ENCODE peak calls at places on chromosomes 11 and 22, in seven cellular contexts. One of them, this sample, is unnamed.

GRCh38 chr11:48096588-48097525 is 116.5 kb downstream of the PTPRJ start:
- DNase-seq in fibroblast of lung: peak; percentile 63
- DNase-seq in GM23248: no peak
- DNase-seq in astrocyte: peak; percentile 57
- DNase-seq in MM.1S: no peak
- DNase-seq in IMR-90: peak; percentile 39
- DNase-seq in SK-N-SH: no peak
- DNase-seq in this sample: peak; percentile 82

GRCh38 chr11:28965824-28966223 is 857.6 kb downstream of the METTL15 start:
- DNase-seq in MM.1S: no peak
- DNase-seq in SK-N-SH: no peak
- DNase-seq in GM23248: no peak
- DNase-seq in fibroblast of lung: no peak
- DNase-seq in IMR-90: no peak
- DNase-seq in astrocyte: no peak
- DNase-seq in this sample: no peak

GRCh38 chr11:7454854-7455253 is 30.5 kb upstream of the OLFML1 start:
- DNase-seq in astrocyte: no peak
- DNase-seq in fibroblast of lung: no peak
- DNase-seq in MM.1S: no peak
- DNase-seq in IMR-90: no peak
- DNase-seq in SK-N-SH: no peak
- DNase-seq in GM23248: no peak
- DNase-seq in this sample: no peak

GRCh38 chr11:93510196-93510898 is 32.8 kb downstream of the SMCO4 start:
- DNase-seq in GM23248: no peak
- DNase-seq in astrocyte: no peak
- DNase-seq in IMR-90: no peak
- DNase-seq in SK-N-SH: no peak
- DNase-seq in MM.1S: no peak
- DNase-seq in fibroblast of lung: no peak
- DNase-seq in this sample: no peak

GRCh38 chr22:32811788-32812187 is 10.3 kb downstream of the TIMP3 start:
- DNase-seq in fibroblast of lung: no peak
- DNase-seq in SK-N-SH: no peak
- DNase-seq in astrocyte: no peak
- DNase-seq in IMR-90: no peak
- DNase-seq in MM.1S: no peak
- DNase-seq in GM23248: peak; percentile 7
- DNase-seq in this sample: no peak

GRCh38 chr11:36478700-36479329 is 31.3 kb downstream of the TRAF6 start:
- DNase-seq in fibroblast of lung: peak; percentile 43
- DNase-seq in astrocyte: no peak
- DNase-seq in MM.1S: peak; percentile 30
- DNase-seq in SK-N-SH: peak; percentile 45
- DNase-seq in IMR-90: peak; percentile 59
- DNase-seq in GM23248: peak; percentile 76
- DNase-seq in this sample: peak; percentile 76

GRCh38 chr22:42926034-42926433 is 69.0 kb upstream of the ARFGAP3 start:
- DNase-seq in IMR-90: no peak
- DNase-seq in MM.1S: no peak
- DNase-seq in SK-N-SH: no peak
- DNase-seq in astrocyte: no peak
- DNase-seq in fibroblast of lung: peak; percentile 32
- DNase-seq in GM23248: no peak
- DNase-seq in this sample: peak; percentile 24

GRCh38 chr22:24087071-24087795 is 76.1 kb downstream of the CABIN1 start:
- DNase-seq in astrocyte: no peak
- DNase-seq in MM.1S: no peak
- DNase-seq in GM23248: peak; percentile 45
- DNase-seq in IMR-90: no peak
- DNase-seq in fibroblast of lung: no peak
- DNase-seq in SK-N-SH: no peak
- DNase-seq in this sample: no peak

GRCh38 chr22:27842994-27843431 is 41.5 kb upstream of the MN1 start:
- DNase-seq in GM23248: peak; percentile 47
- DNase-seq in IMR-90: no peak
- DNase-seq in SK-N-SH: peak; percentile 46
- DNase-seq in fibroblast of lung: no peak
- DNase-seq in MM.1S: no peak
- DNase-seq in astrocyte: no peak
- DNase-seq in this sample: no peak

GRCh38 chr22:37431366-37431765 is 4.1 kb upstream of the ELFN2 start:
- DNase-seq in SK-N-SH: no peak
- DNase-seq in fibroblast of lung: peak; percentile 69
- DNase-seq in astrocyte: peak; percentile 50
- DNase-seq in IMR-90: peak; percentile 12
- DNase-seq in MM.1S: no peak
- DNase-seq in GM23248: peak; percentile 17
- DNase-seq in this sample: peak; percentile 55

GRCh38 chr11:46120711-46121327 is 435 bp downstream of the PHF21A start:
- DNase-seq in GM23248: peak; percentile 74
- DNase-seq in astrocyte: peak; percentile 82
- DNase-seq in fibroblast of lung: peak; percentile 84
- DNase-seq in MM.1S: peak; percentile 17
- DNase-seq in IMR-90: peak; percentile 78
- DNase-seq in SK-N-SH: peak; percentile 73
- DNase-seq in this sample: no peak

GRCh38 chr22:50621948-50622722 is 5.8 kb downstream of the ARSA start:
- DNase-seq in SK-N-SH: peak; percentile 16
- DNase-seq in fibroblast of lung: no peak
- DNase-seq in astrocyte: no peak
- DNase-seq in IMR-90: no peak
- DNase-seq in MM.1S: peak; percentile 15
- DNase-seq in GM23248: no peak
- DNase-seq in this sample: peak; percentile 11

GRCh38 chr22:19986410-19987341 is 29.9 kb downstream of the ARVCF start:
- DNase-seq in SK-N-SH: peak; percentile 99
- DNase-seq in astrocyte: peak; percentile 39
- DNase-seq in GM23248: peak; percentile 93
- DNase-seq in fibroblast of lung: peak; percentile 66
- DNase-seq in MM.1S: peak; percentile 62
- DNase-seq in IMR-90: peak; percentile 61
- DNase-seq in this sample: peak; percentile 66

GRCh38 chr22:33038836-33039235 is 19.3 kb downstream of the SYN3 start:
- DNase-seq in IMR-90: no peak
- DNase-seq in fibroblast of lung: no peak
- DNase-seq in SK-N-SH: no peak
- DNase-seq in MM.1S: no peak
- DNase-seq in GM23248: peak; percentile 57
- DNase-seq in astrocyte: no peak
- DNase-seq in this sample: no peak

GRCh38 chr22:17130199-17130598 is 9.0 kb upstream of the TMEM121B start:
- DNase-seq in fibroblast of lung: peak; percentile 36
- DNase-seq in astrocyte: peak; percentile 18
- DNase-seq in MM.1S: no peak
- DNase-seq in IMR-90: peak; percentile 34
- DNase-seq in SK-N-SH: no peak
- DNase-seq in GM23248: peak; percentile 26
- DNase-seq in this sample: no peak

GRCh38 chr11:120388261-120388660 is 52.0 kb downstream of the ARHGEF12 start:
- DNase-seq in MM.1S: no peak
- DNase-seq in GM23248: no peak
- DNase-seq in astrocyte: no peak
- DNase-seq in SK-N-SH: no peak
- DNase-seq in fibroblast of lung: no peak
- DNase-seq in IMR-90: no peak
- DNase-seq in this sample: peak; percentile 28

GRCh38 chr22:33105501-33105911 is 47.3 kb upstream of the SYN3 start:
- DNase-seq in fibroblast of lung: peak; percentile 6
- DNase-seq in IMR-90: peak; percentile 28
- DNase-seq in SK-N-SH: no peak
- DNase-seq in astrocyte: peak; percentile 4
- DNase-seq in MM.1S: no peak
- DNase-seq in GM23248: peak; percentile 91
- DNase-seq in this sample: no peak

GRCh38 chr11:101686514-101686913 is 102.7 kb upstream of the TRPC6 start:
- DNase-seq in astrocyte: peak; percentile 89
- DNase-seq in GM23248: peak; percentile 14
- DNase-seq in fibroblast of lung: peak; percentile 90
- DNase-seq in IMR-90: peak; percentile 80
- DNase-seq in MM.1S: no peak
- DNase-seq in SK-N-SH: no peak
- DNase-seq in this sample: peak; percentile 98

GRCh38 chr11:96272542-96273306 is 70.3 kb downstream of the MAML2 start:
- DNase-seq in MM.1S: no peak
- DNase-seq in astrocyte: peak; percentile 52
- DNase-seq in IMR-90: peak; percentile 51
- DNase-seq in fibroblast of lung: peak; percentile 56
- DNase-seq in GM23248: peak; percentile 53
- DNase-seq in SK-N-SH: no peak
- DNase-seq in this sample: peak; percentile 95

GRCh38 chr22:17234144-17234623 is 14.9 kb upstream of the ADA2 start:
- DNase-seq in astrocyte: no peak
- DNase-seq in SK-N-SH: no peak
- DNase-seq in GM23248: peak; percentile 25
- DNase-seq in fibroblast of lung: peak; percentile 6
- DNase-seq in IMR-90: no peak
- DNase-seq in MM.1S: no peak
- DNase-seq in this sample: no peak

GRCh38 chr11:46527586-46527985 is 66.2 kb downstream of the AMBRA1 start:
- DNase-seq in GM23248: no peak
- DNase-seq in IMR-90: peak; percentile 33
- DNase-seq in astrocyte: no peak
- DNase-seq in MM.1S: no peak
- DNase-seq in fibroblast of lung: no peak
- DNase-seq in SK-N-SH: no peak
- DNase-seq in this sample: no peak

GRCh38 chr22:29524440-29525191 is 28.9 kb downstream of the THOC5 start:
- DNase-seq in fibroblast of lung: peak; percentile 25
- DNase-seq in GM23248: peak; percentile 47
- DNase-seq in IMR-90: peak; percentile 13
- DNase-seq in MM.1S: peak; percentile 7
- DNase-seq in astrocyte: peak; percentile 6
- DNase-seq in SK-N-SH: peak; percentile 29
- DNase-seq in this sample: peak; percentile 26

GRCh38 chr11:64146036-64146943 is 19.6 kb downstream of the MACROD1 start:
- DNase-seq in GM23248: peak; percentile 59
- DNase-seq in astrocyte: no peak
- DNase-seq in SK-N-SH: peak; percentile 87
- DNase-seq in fibroblast of lung: no peak
- DNase-seq in MM.1S: peak; percentile 48
- DNase-seq in IMR-90: peak; percentile 37
- DNase-seq in this sample: peak; percentile 64

GRCh38 chr11:70104961-70105360 is 26.8 kb downstream of the ANO1 start:
- DNase-seq in fibroblast of lung: no peak
- DNase-seq in astrocyte: no peak
- DNase-seq in MM.1S: no peak
- DNase-seq in GM23248: no peak
- DNase-seq in SK-N-SH: no peak
- DNase-seq in IMR-90: no peak
- DNase-seq in this sample: no peak

GRCh38 chr11:34501962-34502361 is 11.6 kb downstream of the ELF5 start:
- DNase-seq in IMR-90: no peak
- DNase-seq in astrocyte: no peak
- DNase-seq in fibroblast of lung: no peak
- DNase-seq in GM23248: peak; percentile 56
- DNase-seq in MM.1S: no peak
- DNase-seq in SK-N-SH: no peak
- DNase-seq in this sample: no peak

GRCh38 chr11:3022982-3023381 is 30.9 kb upstream of the NAP1L4 start:
- DNase-seq in astrocyte: peak; percentile 70
- DNase-seq in GM23248: peak; percentile 91
- DNase-seq in IMR-90: peak; percentile 49
- DNase-seq in SK-N-SH: no peak
- DNase-seq in fibroblast of lung: peak; percentile 80
- DNase-seq in MM.1S: no peak
- DNase-seq in this sample: peak; percentile 26

GRCh38 chr11:21911046-21911445 is 281.8 kb upstream of the ANO5 start:
- DNase-seq in MM.1S: no peak
- DNase-seq in SK-N-SH: no peak
- DNase-seq in IMR-90: no peak
- DNase-seq in GM23248: no peak
- DNase-seq in astrocyte: no peak
- DNase-seq in fibroblast of lung: no peak
- DNase-seq in this sample: no peak
- H3K4me3 ChIP-seq in MM.1S: no peak overlapping the region
- H3K4me3 ChIP-seq in SK-N-SH: no peak overlapping the region
- H3K4me3 ChIP-seq in IMR-90: no peak overlapping the region
- H3K4me3 ChIP-seq in GM23248: no peak overlapping the region
- H3K4me3 ChIP-seq in astrocyte: no peak overlapping the region
- H3K4me3 ChIP-seq in fibroblast of lung: no peak overlapping the region
- H3K4me3 ChIP-seq in this sample: no peak overlapping the region

GRCh38 chr11:130947481-130947880 is 31.2 kb upstream of the SNX19 start:
- DNase-seq in IMR-90: no peak
- DNase-seq in SK-N-SH: no peak
- DNase-seq in GM23248: no peak
- DNase-seq in fibroblast of lung: no peak
- DNase-seq in astrocyte: no peak
- DNase-seq in MM.1S: no peak
- DNase-seq in this sample: peak; percentile 10
- H2AFZ ChIP-seq in IMR-90: no peak overlapping the region
- H2AFZ ChIP-seq in SK-N-SH: no peak overlapping the region
- H2AFZ ChIP-seq in GM23248: peak overlapping the region; percentile 62
- H2AFZ ChIP-seq in fibroblast of lung: no peak overlapping the region
- H2AFZ ChIP-seq in astrocyte: no peak overlapping the region
- H2AFZ ChIP-seq in MM.1S: no peak overlapping the region
- H2AFZ ChIP-seq in this sample: no peak overlapping the region

DNA sequence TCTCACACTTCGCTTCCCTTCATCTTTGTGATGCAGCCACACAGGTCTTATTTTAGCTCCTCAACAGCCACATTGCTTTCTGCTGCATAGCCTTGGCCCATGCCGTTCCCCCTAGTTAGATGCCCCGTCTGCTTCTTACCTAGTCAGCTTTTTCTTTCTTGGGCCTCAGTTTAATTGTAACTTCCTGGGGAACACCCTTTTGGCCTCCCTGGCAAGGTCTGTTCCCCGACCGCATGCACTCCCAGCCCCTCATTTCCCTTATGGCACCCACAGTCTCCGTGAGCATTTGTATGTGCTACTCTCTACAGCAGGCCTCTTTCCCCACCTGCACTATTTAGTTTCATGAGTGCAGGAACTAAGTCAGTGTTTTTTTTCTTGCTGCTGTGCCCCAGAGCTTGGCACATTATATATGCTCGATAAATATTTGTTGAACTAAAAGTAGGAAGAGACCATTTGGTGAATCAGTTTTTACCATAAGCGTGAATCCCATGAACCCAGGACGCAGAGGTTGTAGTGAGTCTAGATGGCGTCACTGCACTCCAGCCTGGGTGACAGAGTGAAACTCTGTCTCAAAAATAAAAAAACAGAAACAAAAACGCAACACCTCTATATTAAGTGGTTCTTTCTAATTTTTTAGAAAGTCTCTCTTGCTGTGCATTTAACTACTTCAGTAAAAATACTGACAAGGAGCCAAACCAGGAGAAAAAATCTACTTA is 38.5 kb downstream of the TNRC6B start:
- DNase-seq in GM23248: no peak
- DNase-seq in astrocyte: no peak
- DNase-seq in fibroblast of lung: no peak
- DNase-seq in IMR-90: no peak
- DNase-seq in SK-N-SH: no peak
- DNase-seq in MM.1S: peak; percentile 85
- DNase-seq in this sample: no peak
- H3K4me3 ChIP-seq in GM23248: no peak overlapping the region
- H3K4me3 ChIP-seq in astrocyte: no peak overlapping the region
- H3K4me3 ChIP-seq in fibroblast of lung: no peak overlapping the region
- H3K4me3 ChIP-seq in IMR-90: no peak overlapping the region
- H3K4me3 ChIP-seq in SK-N-SH: no peak overlapping the region
- H3K4me3 ChIP-seq in MM.1S: peak overlapping the region; percentile 47
- H3K4me3 ChIP-seq in this sample: no peak overlapping the region

GRCh38 chr22:36397081-36397766 is 9.5 kb upstream of the MYH9 start:
- DNase-seq in GM23248: peak; percentile 71
- DNase-seq in fibroblast of lung: peak; percentile 87
- DNase-seq in SK-N-SH: no peak
- DNase-seq in MM.1S: no peak
- DNase-seq in astrocyte: peak; percentile 83
- DNase-seq in IMR-90: peak; percentile 72
- DNase-seq in this sample: peak; percentile 42
- H2AFZ ChIP-seq in GM23248: no peak overlapping the region
- H2AFZ ChIP-seq in fibroblast of lung: no peak overlapping the region
- H2AFZ ChIP-seq in SK-N-SH: peak overlapping the region; percentile 53
- H2AFZ ChIP-seq in MM.1S: no peak overlapping the region
- H2AFZ ChIP-seq in astrocyte: no peak overlapping the region
- H2AFZ ChIP-seq in IMR-90: peak overlapping the region; percentile 56
- H2AFZ ChIP-seq in this sample: no peak overlapping the region

This sample was measured in PC-3.